ENCODE peak calls at places on chromosomes 12 and 14, in nine cellular contexts. O, V, C, M, W, N, Z, I and L are unnamed samples.

GRCh38 chr12:138898-139534 is 72.4 kb downstream of the IQSEC3 start:
- DNase-seq in M (no peak), W (no peak), N (no peak), Z (peak), O (no peak), C (no peak), I (peak), V (no peak), L (no peak)

GRCh38 chr12:59023861-59024424 is 103.6 kb upstream of the LRIG3 start:
- DNase-seq in N (no peak), W (no peak), O (no peak), M (no peak), C (no peak), V (no peak), Z (no peak), I (peak), L (no peak)

GRCh38 chr12:88305491-88305890 is 163.4 kb downstream of the TMTC3 start:
- DNase-seq in C (no peak), I (no peak), O (no peak), N (peak), Z (no peak), M (no peak), V (no peak), W (peak), L (no peak)

GRCh38 chr12:48934312-48934706 is 9.0 kb upstream of the FKBP11 start:
- DNase-seq in Z (no peak), C (no peak), M (no peak), N (no peak), I (no peak), W (peak), O (no peak), V (no peak), L (no peak)

GRCh38 chr14:37721976-37722659 is 126.7 kb downstream of the TTC6 start:
- DNase-seq in W (no peak), V (no peak), N (peak), M (no peak), Z (no peak), O (no peak), C (no peak), I (no peak), L (no peak)

GRCh38 chr12:15164997-15165659 is 56.1 kb downstream of the RERG start:
- DNase-seq in W (no peak), O (no peak), C (no peak), Z (no peak), V (no peak), I (peak), M (no peak), N (no peak), L (no peak)

GRCh38 chr14:83006071-83006670 is 1472.5 kb upstream of the SEL1L start:
- DNase-seq in I (no peak), O (no peak), N (no peak), W (no peak), M (no peak), C (no peak), Z (no peak), V (peak), L (no peak)

GRCh38 chr12:225012-225411 is 11.1 kb upstream of the SLC6A12 start:
- DNase-seq in V (no peak), W (no peak), I (no peak), O (no peak), Z (no peak), N (no peak), C (no peak), M (peak), L (no peak)

GRCh38 chr12:118495296-118495695 is 118.9 kb downstream of the SUDS3 start:
- DNase-seq in W (no peak), I (no peak), O (no peak), V (no peak), N (no peak), Z (no peak), C (no peak), M (no peak), L (no peak)

GRCh38 chr12:52216107-52216506 is 16.9 kb upstream of the KRT7 start:
- DNase-seq in V (no peak), M (no peak), O (no peak), I (no peak), Z (no peak), C (no peak), W (peak), N (no peak), L (no peak)

GRCh38 chr12:52214421-52214802 is 18.6 kb upstream of the KRT7 start:
- DNase-seq in I (no peak), Z (no peak), C (no peak), N (no peak), W (peak), V (no peak), O (no peak), M (no peak), L (no peak)

GRCh38 chr12:52215587-52216031 is 17.4 kb upstream of the KRT7 start:
- DNase-seq in I (peak), W (peak), N (peak), V (no peak), M (no peak), O (no peak), C (no peak), Z (no peak), L (no peak)

GRCh38 chr12:52217223-52217622 is 15.8 kb upstream of the KRT7 start:
- DNase-seq in Z (no peak), I (no peak), C (no peak), O (peak), M (no peak), W (peak), V (peak), N (peak), L (no peak)

GRCh38 chr12:52216807-52217206 is 16.2 kb upstream of the KRT7 start:
- DNase-seq in O (no peak), W (no peak), Z (no peak), M (no peak), N (no peak), I (no peak), C (no peak), V (no peak), L (no peak)
- H3K27ac ChIP-seq in O (no peak), W (peak), Z (no peak), M (peak), N (peak), I (no peak), C (no peak), V (peak), L (no peak)

GRCh38 chr14:98298481-98299227 is 973.3 kb downstream of the BCL11B start:
- DNase-seq in C (no peak), Z (no peak), O (no peak), V (peak), N (no peak), M (no peak), W (no peak), I (no peak), L (no peak)

DNA sequence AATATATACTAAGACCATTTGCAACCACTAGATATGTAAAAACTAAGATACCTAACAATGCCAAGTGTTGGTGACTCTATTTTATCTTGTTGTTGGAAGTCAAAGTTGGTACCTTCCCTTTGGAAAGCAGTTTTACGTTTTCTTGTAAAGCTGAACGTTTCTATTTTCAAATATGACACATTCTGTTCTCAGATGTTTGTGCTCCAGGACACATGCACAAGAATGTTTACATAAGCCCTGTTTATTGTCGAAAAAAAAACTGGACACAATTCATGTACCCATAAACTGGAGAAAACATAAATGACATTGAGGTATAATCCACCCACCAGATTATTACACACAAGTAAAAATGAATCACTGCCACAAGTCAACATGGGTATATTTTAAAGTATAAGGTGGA is 967.4 kb downstream of the BCL11B start:
- DNase-seq in V (no peak), O (no peak), Z (no peak), W (no peak), M (no peak), N (no peak), I (no peak), C (no peak), L (no peak)
- H3K27ac ChIP-seq in V (no peak), O (no peak), Z (no peak), W (no peak), M (no peak), N (no peak), I (no peak), C (no peak), L (no peak)

GRCh38 chr14:104690861-104691455 is 1.5 kb downstream of the INF2 start:
- DNase-seq in I (no peak), W (no peak), O (no peak), N (no peak), Z (no peak), M (no peak), V (no peak), C (no peak), L (peak)
- H3K27ac ChIP-seq in I (no peak), W (peak), O (peak), N (peak), Z (peak), M (no peak), V (peak), C (no peak), L (peak)

GRCh38 chr12:122005252-122005651 is 16.4 kb upstream of the BCL7A start:
- DNase-seq in O (no peak), W (no peak), V (no peak), M (no peak), C (no peak), Z (no peak), N (no peak), I (no peak), L (no peak)

GRCh38 chr12:122003646-122004611 is 17.8 kb upstream of the BCL7A start:
- DNase-seq in M (no peak), W (no peak), V (no peak), O (no peak), Z (peak), C (no peak), N (no peak), I (peak), L (no peak)

GRCh38 chr12:122009741-122010140 is 11.9 kb upstream of the BCL7A start:
- DNase-seq in W (no peak), C (no peak), N (no peak), I (no peak), V (no peak), O (no peak), Z (no peak), M (no peak), L (no peak)

GRCh38 chr12:122004633-122005071 is 17.0 kb upstream of the BCL7A start:
- DNase-seq in V (no peak), Z (no peak), O (no peak), W (no peak), C (no peak), I (peak), M (no peak), N (no peak), L (no peak)

DNA sequence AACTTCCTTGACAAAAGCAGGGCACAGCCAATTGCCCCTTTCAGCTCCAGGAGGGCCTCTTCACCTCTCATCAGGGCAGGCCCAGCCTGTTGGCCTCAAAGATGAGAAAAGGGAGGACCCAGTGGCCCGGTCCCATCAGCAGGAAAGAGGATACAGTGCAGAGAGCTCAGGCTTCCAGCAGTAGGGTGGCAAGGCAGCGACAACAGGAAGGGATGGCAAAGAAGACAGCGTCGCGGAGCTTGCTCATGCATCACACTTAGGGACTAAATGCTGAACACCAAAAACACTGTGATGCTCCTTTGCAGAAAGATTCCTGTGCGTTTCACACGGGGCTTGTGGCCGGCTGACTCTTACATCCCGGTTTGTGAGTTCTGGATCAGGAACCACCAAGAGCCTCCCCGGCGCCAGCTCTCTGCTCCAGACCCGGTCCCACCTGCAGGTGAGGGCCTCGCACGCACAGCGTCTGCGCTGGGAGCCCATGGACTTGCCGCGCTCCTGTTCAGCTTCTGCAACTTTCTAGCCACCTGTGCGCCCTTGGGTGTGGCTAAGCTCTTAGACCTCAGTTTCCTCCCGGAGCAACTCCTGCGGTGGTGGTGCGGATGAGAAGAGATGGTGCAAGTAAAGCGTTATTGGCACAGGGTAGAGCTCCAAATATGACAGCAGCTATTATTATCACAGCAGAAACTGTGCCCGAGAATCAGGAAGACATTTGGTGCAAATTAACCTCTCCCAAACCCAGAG is 15.3 kb upstream of the BCL7A start:
- DNase-seq in W (no peak), O (no peak), Z (peak), I (no peak), N (no peak), V (no peak), M (no peak), C (no peak), L (no peak)
- H3K27ac ChIP-seq in W (no peak), O (no peak), Z (no peak), I (no peak), N (no peak), V (no peak), M (no peak), C (no peak), L (no peak)

GRCh38 chr14:90455100-90455571 is 58.3 kb downstream of the CALM1 start:
- DNase-seq in O (no peak), C (peak), Z (no peak), W (no peak), N (no peak), I (no peak), V (no peak), M (no peak), L (no peak)
- H3K27ac ChIP-seq in O (no peak), C (no peak), Z (no peak), W (no peak), N (no peak), I (no peak), V (no peak), M (no peak), L (peak)

GRCh38 chr14:65373671-65374039 is 38.9 kb upstream of the FUT8 start:
- DNase-seq in O (no peak), I (no peak), N (peak), C (no peak), W (peak), Z (no peak), V (no peak), M (no peak), L (no peak)

GRCh38 chr14:65369560-65369959 is 43.0 kb upstream of the FUT8 start:
- DNase-seq in I (no peak), V (no peak), C (no peak), N (no peak), O (no peak), M (no peak), W (no peak), Z (no peak), L (no peak)

GRCh38 chr14:65371784-65372183 is 40.7 kb upstream of the FUT8 start:
- DNase-seq in V (no peak), Z (no peak), O (no peak), C (no peak), I (no peak), W (no peak), N (no peak), M (no peak), L (no peak)

GRCh38 chr14:65370890-65371289 is 41.6 kb upstream of the FUT8 start:
- DNase-seq in N (no peak), M (no peak), W (no peak), V (no peak), O (no peak), C (no peak), I (no peak), Z (no peak), L (no peak)

GRCh38 chr14:65373011-65373670 is 39.4 kb upstream of the FUT8 start:
- DNase-seq in V (no peak), Z (no peak), C (no peak), N (peak), O (no peak), I (no peak), W (peak), M (no peak), L (no peak)
- H3K27ac ChIP-seq in V (no peak), Z (no peak), C (no peak), N (no peak), O (no peak), I (no peak), W (peak), M (no peak), L (peak)